ENCODE peak calls at places on chromosomes 2 and 18, in five cellular contexts. One of them, this sample, is unnamed.

GRCh38 chr18:31774477-31774785 is 13.8 kb upstream of the SLC25A52 start:
- DNase-seq in astrocyte of the spinal cord: no peak
- DNase-seq in NCI-H2081: no peak
- DNase-seq in uterus: no peak
- DNase-seq in heart right ventricle: no peak
- DNase-seq in this sample: no peak

GRCh38 chr18:80245781-80246655 is 1.3 kb downstream of the PARD6G start:
- DNase-seq in astrocyte of the spinal cord: no peak
- DNase-seq in NCI-H2081: peak
- DNase-seq in uterus: peak
- DNase-seq in heart right ventricle: no peak
- DNase-seq in this sample: no peak

GRCh38 chr2:119730598-119731278 is 29.0 kb upstream of the PTPN4 start:
- DNase-seq in astrocyte of the spinal cord: no peak
- DNase-seq in NCI-H2081: no peak
- DNase-seq in uterus: no peak
- DNase-seq in heart right ventricle: no peak
- DNase-seq in this sample: no peak

GRCh38 chr18:69233465-69234054 is 167.1 kb upstream of the DOK6 start:
- DNase-seq in astrocyte of the spinal cord: peak
- DNase-seq in NCI-H2081: no peak
- DNase-seq in uterus: no peak
- DNase-seq in heart right ventricle: no peak
- DNase-seq in this sample: no peak

GRCh38 chr2:25362564-25363145 is 20.9 kb upstream of the DNMT3A start:
- DNase-seq in astrocyte of the spinal cord: no peak
- DNase-seq in NCI-H2081: peak
- DNase-seq in uterus: no peak
- DNase-seq in heart right ventricle: no peak
- DNase-seq in this sample: peak

GRCh38 chr2:165877565-165878550 is 75.7 kb downstream of the TTC21B start:
- DNase-seq in astrocyte of the spinal cord: no peak
- DNase-seq in NCI-H2081: no peak
- DNase-seq in uterus: no peak
- DNase-seq in heart right ventricle: no peak
- DNase-seq in this sample: no peak

GRCh38 chr2:127408807-127409099 is 9.5 kb upstream of the PROC start:
- DNase-seq in astrocyte of the spinal cord: no peak
- DNase-seq in NCI-H2081: no peak
- DNase-seq in uterus: no peak
- DNase-seq in heart right ventricle: no peak
- DNase-seq in this sample: no peak

GRCh38 chr2:43130548-43130875 is 95.9 kb downstream of the ZFP36L2 start:
- DNase-seq in astrocyte of the spinal cord: no peak
- DNase-seq in NCI-H2081: no peak
- DNase-seq in uterus: no peak
- DNase-seq in heart right ventricle: no peak
- DNase-seq in this sample: no peak

GRCh38 chr18:78241535-78242306 is 737.9 kb upstream of the SALL3 start:
- DNase-seq in astrocyte of the spinal cord: no peak
- DNase-seq in NCI-H2081: peak
- DNase-seq in uterus: no peak
- DNase-seq in heart right ventricle: no peak
- DNase-seq in this sample: no peak

GRCh38 chr2:109275120-109276040 is 146.4 kb downstream of the SH3RF3 start:
- DNase-seq in astrocyte of the spinal cord: no peak
- DNase-seq in NCI-H2081: peak
- DNase-seq in uterus: no peak
- DNase-seq in heart right ventricle: no peak
- DNase-seq in this sample: no peak

GRCh38 chr2:68196120-68196716 is 38.5 kb downstream of the PNO1 start:
- DNase-seq in astrocyte of the spinal cord: peak
- DNase-seq in NCI-H2081: no peak
- DNase-seq in uterus: no peak
- DNase-seq in heart right ventricle: peak
- DNase-seq in this sample: peak

GRCh38 chr2:160407393-160408204 is 86.0 kb downstream of the RBMS1 start:
- DNase-seq in astrocyte of the spinal cord: peak
- DNase-seq in NCI-H2081: peak
- DNase-seq in uterus: peak
- DNase-seq in heart right ventricle: peak
- DNase-seq in this sample: no peak

GRCh38 chr2:239526038-239526437 is 125.2 kb upstream of the HDAC4 start:
- DNase-seq in astrocyte of the spinal cord: no peak
- DNase-seq in NCI-H2081: no peak
- DNase-seq in uterus: no peak
- DNase-seq in heart right ventricle: no peak
- DNase-seq in this sample: no peak

GRCh38 chr2:11543337-11544216 is 9.7 kb downstream of the GREB1 start:
- DNase-seq in astrocyte of the spinal cord: no peak
- DNase-seq in NCI-H2081: no peak
- DNase-seq in uterus: no peak
- DNase-seq in heart right ventricle: no peak
- DNase-seq in this sample: no peak

GRCh38 chr2:65371094-65371474 is 61.3 kb downstream of the SPRED2 start:
- DNase-seq in astrocyte of the spinal cord: no peak
- DNase-seq in NCI-H2081: no peak
- DNase-seq in uterus: no peak
- DNase-seq in heart right ventricle: no peak
- DNase-seq in this sample: no peak

GRCh38 chr2:172438741-172439508 is 11.5 kb downstream of the ITGA6 start:
- DNase-seq in astrocyte of the spinal cord: peak
- DNase-seq in NCI-H2081: no peak
- DNase-seq in uterus: no peak
- DNase-seq in heart right ventricle: no peak
- DNase-seq in this sample: no peak

GRCh38 chr18:595068-595467 is 1.7 kb upstream of the CLUL1 start:
- DNase-seq in astrocyte of the spinal cord: no peak
- DNase-seq in NCI-H2081: no peak
- DNase-seq in uterus: no peak
- DNase-seq in heart right ventricle: no peak
- DNase-seq in this sample: no peak

GRCh38 chr2:43018179-43019024 is 208.0 kb downstream of the ZFP36L2 start:
- DNase-seq in astrocyte of the spinal cord: no peak
- DNase-seq in NCI-H2081: no peak
- DNase-seq in uterus: peak
- DNase-seq in heart right ventricle: peak
- DNase-seq in this sample: peak

GRCh38 chr2:177264539-177265385 is at the start of gene NFE2L2:
- DNase-seq in astrocyte of the spinal cord: peak
- DNase-seq in NCI-H2081: peak
- DNase-seq in uterus: peak
- DNase-seq in heart right ventricle: peak
- DNase-seq in this sample: peak

GRCh38 chr2:27920148-27920885 is 29.8 kb downstream of the BABAM2 start:
- DNase-seq in astrocyte of the spinal cord: peak
- DNase-seq in NCI-H2081: peak
- DNase-seq in uterus: no peak
- DNase-seq in heart right ventricle: peak
- DNase-seq in this sample: no peak

GRCh38 chr2:9145109-9145751 is 61.4 kb upstream of the ASAP2 start:
- DNase-seq in astrocyte of the spinal cord: peak
- DNase-seq in NCI-H2081: no peak
- DNase-seq in uterus: peak
- DNase-seq in heart right ventricle: no peak
- DNase-seq in this sample: peak

GRCh38 chr2:54531558-54531957 is 75.4 kb downstream of the SPTBN1 start:
- DNase-seq in astrocyte of the spinal cord: peak
- DNase-seq in NCI-H2081: no peak
- DNase-seq in uterus: no peak
- DNase-seq in heart right ventricle: no peak
- DNase-seq in this sample: no peak

GRCh38 chr2:230846360-230846759 is 18.4 kb upstream of the ITM2C start:
- DNase-seq in astrocyte of the spinal cord: no peak
- DNase-seq in NCI-H2081: no peak
- DNase-seq in uterus: no peak
- DNase-seq in heart right ventricle: no peak
- DNase-seq in this sample: no peak

GRCh38 chr18:50444539-50444938 is 69.7 kb downstream of the SKA1 start:
- DNase-seq in astrocyte of the spinal cord: no peak
- DNase-seq in NCI-H2081: no peak
- DNase-seq in uterus: no peak
- DNase-seq in heart right ventricle: no peak
- DNase-seq in this sample: no peak

GRCh38 chr2:241873081-241873802 is 3.7 kb downstream of the RTP5 start:
- DNase-seq in astrocyte of the spinal cord: no peak
- DNase-seq in NCI-H2081: no peak
- DNase-seq in uterus: no peak
- DNase-seq in heart right ventricle: no peak
- DNase-seq in this sample: no peak

GRCh38 chr2:194559964-194560363 is 1097.1 kb upstream of the SLC39A10 start:
- DNase-seq in astrocyte of the spinal cord: no peak
- DNase-seq in NCI-H2081: no peak
- DNase-seq in uterus: no peak
- DNase-seq in heart right ventricle: no peak
- DNase-seq in this sample: no peak

This sample was measured in tibial nerve.